ENCODE peak calls at places on chromosomes 2 and 18, in eight cellular contexts. D, U, M, C, T, A, L and X are unnamed samples.

GRCh38 chr2:145408980-145409379 is 889.1 kb upstream of the ZEB2 start:
- DNase-seq in D (no peak), U (no peak), M (no peak), C (no peak), T (no peak), A (no peak), L (no peak), X (no peak)

GRCh38 chr2:73244580-73244979 is 10.5 kb downstream of the CCT7 start:
- DNase-seq in D (no peak), U (no peak), M (no peak), C (no peak), T (no peak), A (no peak), L (no peak), X (no peak)

GRCh38 chr2:168460561-168460960 is 4.5 kb downstream of the CERS6 start:
- DNase-seq in D (no peak), U (no peak), M (no peak), C (no peak), T (no peak), A (no peak), L (no peak), X (no peak)

GRCh38 chr2:176158306-176158643 is 1.2 kb downstream of the HOXD3 start:
- DNase-seq in D (no peak), U (no peak), M (no peak), C (no peak), T (no peak), A (no peak), L (no peak), X (no peak)

GRCh38 chr18:22223263-22223960 is 54.0 kb downstream of the GATA6 start:
- DNase-seq in D (no peak), U (peak), M (no peak), C (no peak), T (peak), A (peak), L (no peak), X (no peak)

GRCh38 chr2:232204457-232204931 is 174.1 kb upstream of the ALPP start:
- DNase-seq in D (no peak), U (no peak), M (no peak), C (no peak), T (no peak), A (no peak), L (no peak), X (no peak)

GRCh38 chr2:215435261-215435808 is 533 bp downstream of the FN1 start:
- DNase-seq in D (peak), U (no peak), M (no peak), C (peak), T (peak), A (peak), L (peak), X (no peak)

GRCh38 chr18:2963048-2963447 is 49.9 kb downstream of the LPIN2 start:
- DNase-seq in D (no peak), U (no peak), M (peak), C (no peak), T (no peak), A (no peak), L (no peak), X (no peak)

GRCh38 chr2:127508621-127509034 is 17.7 kb downstream of the IWS1 start:
- DNase-seq in D (no peak), U (peak), M (no peak), C (peak), T (peak), A (peak), L (no peak), X (peak)

GRCh38 chr18:5542393-5543035 is 1.3 kb downstream of the EPB41L3 start:
- DNase-seq in D (no peak), U (no peak), M (no peak), C (no peak), T (no peak), A (peak), L (peak), X (no peak)